ENCODE peak calls at places on chromosomes 7 and 10, in six cellular contexts. Z is stimulated activated CD8-positive, alpha-beta memory T cell treated with anti-CD3 and anti-CD28 coated beads, Interleukin-4, amount 100 ng/mL, for 24 hours; D is A172; P is ACHN; T is SW 1271; L is brain microvascular endothelial cell. Q is an unnamed sample.

GRCh38 chr7:101058355-101058754 is 26.9 kb upstream of the TRIM56 start:
- DNase-seq in P (peak; percentile 74), L (peak; percentile 27), T (no peak), Z (peak; percentile 18), D (peak; percentile 47), Q (peak; percentile 69)

GRCh38 chr7:24851791-24852190 is 94.5 kb upstream of the GSDME start:
- DNase-seq in Z (no peak), D (peak; percentile 59), T (peak; percentile 16), L (peak; percentile 57), P (peak; percentile 55), Q (no peak)

GRCh38 chr10:80664071-80664680 is 126.5 kb downstream of the SH2D4B start:
- DNase-seq in T (peak; percentile 52), P (peak; percentile 77), L (peak; percentile 69), Z (peak; percentile 29), D (peak; percentile 71), Q (peak; percentile 65)

GRCh38 chr10:15897282-15897681 is 37.0 kb upstream of the MINDY3 start:
- DNase-seq in Z (no peak), P (peak; percentile 8), T (no peak), D (peak; percentile 32), L (peak; percentile 61), Q (no peak)

GRCh38 chr10:131842351-131843088 is 58.3 kb upstream of the PPP2R2D start:
- DNase-seq in P (no peak), D (no peak), T (no peak), Z (no peak), L (no peak), Q (no peak)

GRCh38 chr10:87860156-87860795 is 3.1 kb downstream of the KLLN start:
- DNase-seq in T (peak; percentile 74), P (peak; percentile 80), L (peak; percentile 70), Z (no peak), D (peak; percentile 55), Q (peak; percentile 36)

GRCh38 chr10:119166564-119166963 is 1.1 kb upstream of the SFXN4 start:
- DNase-seq in P (no peak), Z (no peak), D (no peak), L (no peak), T (no peak), Q (no peak)

GRCh38 chr10:124329368-124329767 is 89.4 kb downstream of the OAT start:
- DNase-seq in L (no peak), P (no peak), T (no peak), D (no peak), Z (no peak), Q (no peak)

GRCh38 chr7:2936301-2936700 is 92.2 kb upstream of the GNA12 start:
- DNase-seq in Z (no peak), T (no peak), D (no peak), P (no peak), L (no peak), Q (no peak)

GRCh38 chr10:21329995-21330627 is 195.4 kb downstream of the SKIDA1 start:
- DNase-seq in Z (no peak), P (peak; percentile 80), D (peak; percentile 87), L (peak; percentile 88), T (peak; percentile 77), Q (no peak)

GRCh38 chr10:33743429-33743857 is 409.0 kb upstream of the NRP1 start:
- DNase-seq in L (no peak), D (no peak), P (no peak), T (no peak), Z (no peak), Q (no peak)